ENCODE peak calls at places on chromosome 11, in four cellular contexts. Q is CD4-positive, alpha-beta memory T cell; M is breast epithelium; V is AG04450. P is an unnamed sample.
A peak's percentile ranks its signal among the peaks of the same experiment; 100 is the strongest.

GRCh38 chr11:78801161-78801884 is 226.7 kb upstream of the NARS2 start:
- DNase-seq in Q (no peak), M (no peak), V (peak; percentile 86), P (no peak)

GRCh38 chr11:84865257-84865656 is 761.9 kb downstream of the DLG2 start:
- DNase-seq in Q (no peak), M (no peak), V (no peak), P (no peak)

GRCh38 chr11:12693485-12694181 is 19.4 kb downstream of the TEAD1 start:
- DNase-seq in Q (no peak), M (no peak), V (peak; percentile 94), P (peak; percentile 74)

GRCh38 chr11:106231591-106231990 is 154.1 kb downstream of the AASDHPPT start:
- DNase-seq in Q (no peak), M (no peak), V (no peak), P (no peak)

GRCh38 chr11:2932850-2933251 is 3.6 kb upstream of the PHLDA2 start:
- DNase-seq in Q (no peak), M (peak; percentile 51), V (no peak), P (no peak)

GRCh38 chr11:94060401-94060800 is 39.2 kb downstream of the HEPHL1 start:
- DNase-seq in Q (no peak), M (no peak), V (no peak), P (no peak)

GRCh38 chr11:40321537-40321936 is 1137.9 kb downstream of the LRRC4C start:
- DNase-seq in Q (no peak), M (no peak), V (no peak), P (no peak)

GRCh38 chr11:126317681-126318641 is 14.1 kb downstream of the DCPS start:
- DNase-seq in Q (peak; percentile 19), M (peak; percentile 58), V (no peak), P (no peak)

GRCh38 chr11:13216019-13217006 is 61.3 kb upstream of the BMAL1 start:
- DNase-seq in Q (no peak), M (no peak), V (peak; percentile 87), P (no peak)

GRCh38 chr11:17531071-17531817 is 13.0 kb downstream of the USH1C start:
- DNase-seq in Q (no peak), M (no peak), V (no peak), P (no peak)

GRCh38 chr11:35177370-35177769 is 38.4 kb downstream of the CD44 start:
- DNase-seq in Q (peak; percentile 69), M (no peak), V (no peak), P (no peak)

GRCh38 chr11:69280994-69281393 is 13.0 kb upstream of the MYEOV start:
- DNase-seq in Q (no peak), M (no peak), V (no peak), P (no peak)

GRCh38 chr11:69004411-69005182 is 8.4 kb downstream of the MRGPRF start:
- DNase-seq in Q (no peak), M (peak; percentile 39), V (no peak), P (no peak)

GRCh38 chr11:12922418-12922817 is 86.7 kb upstream of the RASSF10 start:
- DNase-seq in Q (no peak), M (no peak), V (no peak), P (no peak)

GRCh38 chr11:128279861-128280260 is 307.5 kb downstream of the ETS1 start:
- DNase-seq in Q (no peak), M (no peak), V (no peak), P (no peak)

GRCh38 chr11:88849368-88849767 is 216.4 kb downstream of the GRM5 start:
- DNase-seq in Q (no peak), M (no peak), V (no peak), P (no peak)

GRCh38 chr11:110433393-110434333 is 3.9 kb downstream of the FDX1 start:
- DNase-seq in Q (peak; percentile 45), M (no peak), V (no peak), P (no peak)

GRCh38 chr11:128716661-128717210 is 22.9 kb downstream of the FLI1 start:
- DNase-seq in Q (peak; percentile 75), M (no peak), V (no peak), P (no peak)

GRCh38 chr11:65585396-65586246 is 9.8 kb downstream of the EHBP1L1 start:
- DNase-seq in Q (no peak), M (no peak), V (no peak), P (no peak)

GRCh38 chr11:12509371-12509770 is 132.0 kb downstream of the PARVA start:
- DNase-seq in Q (no peak), M (no peak), V (no peak), P (no peak)

GRCh38 chr11:64675417-64676252 is 47.4 kb downstream of the NRXN2 start:
- DNase-seq in Q (no peak), M (no peak), V (no peak), P (no peak)

GRCh38 chr11:45899448-45900174 is 7.5 kb downstream of the FREY1 start:
- DNase-seq in Q (peak; percentile 64), M (peak; percentile 76), V (peak; percentile 63), P (no peak)

GRCh38 chr11:128653828-128654231 is 40.0 kb upstream of the FLI1 start:
- DNase-seq in Q (no peak), M (no peak), V (no peak), P (no peak)

GRCh38 chr11:38460901-38461300 is 1862.9 kb upstream of the RAG2 start:
- DNase-seq in Q (no peak), M (peak; percentile 56), V (peak; percentile 59), P (no peak)

GRCh38 chr11:2387266-2387982 is 10.3 kb downstream of the CD81 start:
- DNase-seq in Q (peak; percentile 30), M (no peak), V (no peak), P (no peak)

GRCh38 chr11:93143186-93143585 is 54.6 kb downstream of the SLC36A4 start:
- DNase-seq in Q (no peak), M (no peak), V (no peak), P (no peak)

GRCh38 chr11:97860237-97860636 is 1160.5 kb upstream of the CNTN5 start:
- DNase-seq in Q (no peak), M (no peak), V (no peak), P (no peak)

GRCh38 chr11:128956401-128957203 is 13.9 kb upstream of the TP53AIP1 start:
- DNase-seq in Q (peak; percentile 37), M (no peak), V (peak; percentile 47), P (peak; percentile 45)

GRCh38 chr11:17894929-17895658 is 117.8 kb downstream of the SERGEF start:
- DNase-seq in Q (no peak), M (no peak), V (no peak), P (no peak)

GRCh38 chr11:82903843-82904586 is 2.5 kb downstream of the DDIAS start:
- DNase-seq in Q (no peak), M (no peak), V (no peak), P (no peak)

GRCh38 chr11:104191124-104191523 is 27.2 kb upstream of the PDGFD start:
- DNase-seq in Q (no peak), M (no peak), V (peak; percentile 3), P (no peak)

GRCh38 chr11:103108933-103109817 is at the start of gene DYNC2H1:
- DNase-seq in Q (peak; percentile 90), M (peak; percentile 72), V (peak; percentile 86), P (no peak)

GRCh38 chr11:60357771-60358170 is 20.6 kb upstream of the MS4A7 start:
- DNase-seq in Q (no peak), M (no peak), V (no peak), P (no peak)

GRCh38 chr11:74720596-74721478 is 10.4 kb downstream of the CHRDL2 start:
- DNase-seq in Q (no peak), M (no peak), V (peak; percentile 81), P (no peak)
- H3K27ac ChIP-seq in Q (no peak overlapping the region), M (peak overlapping the region; percentile 82), V (peak overlapping the region; percentile 91), P (no peak overlapping the region)

DNA sequence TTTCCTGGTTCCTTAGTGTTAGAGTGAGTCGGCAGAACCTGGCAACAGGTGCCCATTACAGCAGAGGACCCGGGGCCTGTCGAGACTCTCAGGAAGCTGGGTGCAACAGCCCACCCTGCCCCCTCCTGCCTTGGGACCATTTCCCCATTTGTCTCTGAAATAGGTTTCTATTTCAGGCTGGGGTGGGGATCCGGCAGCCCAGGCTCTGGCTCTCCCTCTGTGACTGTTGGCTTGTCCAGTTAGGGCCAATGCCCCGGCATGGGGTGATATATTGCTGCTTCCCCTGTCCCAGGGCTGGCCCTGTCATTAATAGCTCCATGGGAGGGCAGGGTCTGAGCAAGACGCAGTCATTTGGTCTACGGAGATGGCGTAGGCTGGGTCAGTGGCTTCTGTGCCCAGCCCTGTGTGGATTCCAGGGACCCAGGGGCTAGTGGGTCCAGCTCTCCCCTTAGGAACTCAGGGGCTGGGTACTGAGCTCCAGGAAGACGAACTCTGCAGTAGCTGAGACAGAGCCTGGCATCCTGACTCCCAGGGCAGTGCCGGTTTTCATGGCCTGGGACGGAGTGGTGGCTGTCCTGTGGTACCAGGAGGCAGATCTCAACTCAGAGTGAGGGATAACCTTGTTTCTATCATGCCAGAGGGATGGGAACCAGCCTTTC is 2.7 kb downstream of the P2RY6 start:
- DNase-seq in Q (no peak), M (no peak), V (no peak), P (no peak)
- H3K27ac ChIP-seq in Q (no peak overlapping the region), M (peak overlapping the region; percentile 32), V (no peak overlapping the region), P (no peak overlapping the region)

DNA sequence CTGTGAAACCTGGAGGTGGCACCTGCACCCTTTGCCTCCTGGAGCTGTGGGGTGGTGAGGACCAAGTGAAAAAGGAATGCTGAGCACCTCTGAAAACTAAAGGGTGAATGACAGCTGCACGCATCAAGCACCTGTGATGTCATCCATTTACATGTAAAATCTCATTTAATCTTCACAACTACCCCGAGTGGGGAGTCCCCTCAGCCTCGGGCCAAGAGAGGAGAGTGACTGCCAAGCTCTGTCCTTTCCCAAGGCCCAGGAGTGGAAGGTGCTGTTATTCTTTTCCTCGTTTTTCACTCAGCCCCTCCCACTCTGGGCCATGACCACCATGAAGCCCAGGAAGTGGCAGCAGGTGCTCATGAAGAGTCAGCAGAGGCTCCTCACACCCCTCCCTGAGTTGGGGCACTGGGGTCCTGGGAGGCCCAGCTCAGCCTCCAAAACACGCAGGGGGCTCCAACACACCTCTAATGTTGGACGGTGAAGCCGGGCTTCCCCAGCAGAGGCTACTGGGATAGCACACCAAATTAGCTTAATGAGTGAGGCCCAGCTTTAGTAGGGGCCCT is 35.7 kb downstream of the NECTIN1 start:
- DNase-seq in Q (no peak), M (no peak), V (no peak), P (no peak)
- H3K27ac ChIP-seq in Q (no peak overlapping the region), M (peak overlapping the region; percentile 85), V (no peak overlapping the region), P (no peak overlapping the region)

GRCh38 chr11:87369888-87370287 is 332.2 kb downstream of the TMEM135 start:
- DNase-seq in Q (no peak), M (no peak), V (no peak), P (no peak)
- H3K27ac ChIP-seq in Q (no peak overlapping the region), M (no peak overlapping the region), V (no peak overlapping the region), P (no peak overlapping the region)

DNA sequence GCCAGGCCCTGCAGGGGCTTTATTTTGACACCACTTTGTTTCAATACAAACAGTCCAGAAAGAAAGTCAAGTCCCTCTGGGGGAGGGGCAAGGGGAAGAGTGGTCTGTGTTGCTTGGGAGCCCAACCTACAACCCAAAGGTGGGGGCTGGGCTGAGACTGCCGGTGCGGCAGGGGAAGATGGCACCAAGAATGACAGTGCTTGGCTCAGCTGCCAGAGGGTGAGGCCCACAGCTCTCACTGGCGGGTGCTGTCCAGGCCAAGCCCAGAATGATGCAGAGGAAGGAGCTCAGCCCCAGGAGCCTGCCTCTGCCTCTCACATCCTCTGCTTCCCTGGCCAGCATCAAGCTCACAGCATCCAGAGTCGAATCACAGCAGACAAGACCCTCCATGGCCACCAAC is 12.4 kb downstream of the ARFGAP2 start:
- DNase-seq in Q (no peak), M (no peak), V (no peak), P (no peak)
- H3K27ac ChIP-seq in Q (no peak overlapping the region), M (no peak overlapping the region), V (no peak overlapping the region), P (no peak overlapping the region)

GRCh38 chr11:27904358-27905055 is 203.4 kb downstream of the KIF18A start:
- DNase-seq in Q (no peak), M (no peak), V (no peak), P (no peak)
- H3K27ac ChIP-seq in Q (no peak overlapping the region), M (no peak overlapping the region), V (no peak overlapping the region), P (no peak overlapping the region)

GRCh38 chr11:47906066-47906465 is 57.9 kb upstream of the NUP160 start:
- DNase-seq in Q (no peak), M (no peak), V (no peak), P (no peak)
- H3K27ac ChIP-seq in Q (no peak overlapping the region), M (no peak overlapping the region), V (peak overlapping the region; percentile 61), P (no peak overlapping the region)

P was measured in SK-N-MC.